ENCODE peak calls at places on chromosome 20, in six cellular contexts. S is A549, G is GM04504, U is GM10248, K is lower leg skin, Z is WTC11. D is an unnamed sample.

GRCh38 chr20:62703853-62704228 is 4.8 kb upstream of the NTSR1 start:
- DNase-seq in Z (no peak), S (no peak), G (no peak), U (no peak), K (no peak), D (no peak)

GRCh38 chr20:60581606-60582005 is 623.4 kb downstream of the CDH26 start:
- DNase-seq in U (no peak), S (no peak), G (no peak), K (no peak), Z (no peak), D (no peak)

GRCh38 chr20:8473459-8473858 is 341.4 kb downstream of the PLCB1 start:
- DNase-seq in K (no peak), U (no peak), Z (no peak), S (no peak), G (no peak), D (no peak)

GRCh38 chr20:63963348-63963741 is 6.4 kb downstream of the ZNF512B start:
- DNase-seq in K (no peak), S (no peak), Z (no peak), U (no peak), G (no peak), D (no peak)

GRCh38 chr20:44068780-44069191 is 118.2 kb downstream of the JPH2 start:
- DNase-seq in G (no peak), K (peak), U (peak), S (no peak), Z (no peak), D (no peak)

GRCh38 chr20:62267543-62267942 is 29.2 kb downstream of the OSBPL2 start:
- DNase-seq in S (no peak), G (no peak), U (no peak), Z (no peak), K (no peak), D (no peak)

GRCh38 chr20:35264755-35265154 is 13.2 kb downstream of the MMP24OS start:
- DNase-seq in K (no peak), G (no peak), U (no peak), S (peak), Z (peak), D (no peak)

GRCh38 chr20:41618807-41619294 is 674 bp upstream of the CHD6 start:
- DNase-seq in U (no peak), S (peak), G (no peak), Z (no peak), K (no peak), D (no peak)

GRCh38 chr20:49595811-49596545 is 28.0 kb upstream of the PTGIS start:
- DNase-seq in K (no peak), Z (no peak), U (no peak), G (no peak), S (no peak), D (no peak)

GRCh38 chr20:32522775-32523612 is 62.1 kb downstream of the NOL4L start:
- DNase-seq in K (no peak), S (no peak), G (no peak), U (no peak), Z (no peak), D (no peak)

GRCh38 chr20:23456416-23456815 is 3.7 kb upstream of the CST11 start:
- DNase-seq in G (no peak), Z (no peak), S (no peak), K (no peak), U (no peak), D (no peak)

GRCh38 chr20:38889792-38890496 is 36.3 kb upstream of the FAM83D start:
- DNase-seq in Z (no peak), G (no peak), U (no peak), S (no peak), K (no peak), D (no peak)

GRCh38 chr20:64079273-64080012 is at the start of gene RGS19:
- DNase-seq in Z (peak), U (peak), G (peak), K (peak), S (peak), D (no peak)

GRCh38 chr20:35643045-35643444 is 21.7 kb downstream of the CPNE1 start:
- DNase-seq in S (no peak), U (no peak), K (no peak), Z (no peak), G (no peak), D (no peak)

GRCh38 chr20:48025061-48025515 is 239.8 kb upstream of the SULF2 start:
- DNase-seq in U (no peak), S (no peak), K (peak), G (peak), Z (peak), D (no peak)

GRCh38 chr20:62064788-62065668 is 653 bp downstream of the TAF4 start:
- DNase-seq in Z (no peak), K (no peak), S (no peak), U (peak), G (no peak), D (no peak)

GRCh38 chr20:316316-317068 is 8.9 kb upstream of the SOX12 start:
- DNase-seq in S (no peak), Z (no peak), G (peak), K (no peak), U (no peak), D (no peak)

GRCh38 chr20:48066256-48066655 is 281.0 kb upstream of the SULF2 start:
- DNase-seq in S (peak), U (no peak), G (peak), Z (no peak), K (no peak), D (no peak)

GRCh38 chr20:25238319-25239037 is 9.4 kb upstream of the PYGB start:
- DNase-seq in Z (no peak), K (no peak), G (no peak), U (no peak), S (no peak), D (no peak)

GRCh38 chr20:47875302-47876025 is 90.2 kb upstream of the SULF2 start:
- DNase-seq in U (no peak), S (no peak), G (no peak), K (no peak), Z (no peak), D (no peak)

GRCh38 chr20:38434310-38434741 is 802 bp downstream of the SNHG17 start:
- DNase-seq in G (no peak), U (no peak), S (peak), Z (no peak), K (no peak), D (no peak)

GRCh38 chr20:63737940-63738686 is 1.5 kb upstream of the SLC2A4RG start:
- DNase-seq in K (no peak), Z (peak), S (no peak), U (peak), G (no peak), D (no peak)

GRCh38 chr20:51195419-51195901 is 172.6 kb upstream of the KCNG1 start:
- DNase-seq in U (no peak), G (no peak), Z (no peak), S (no peak), K (peak), D (no peak)

GRCh38 chr20:62733891-62734290 is 25.3 kb downstream of the NTSR1 start:
- DNase-seq in G (no peak), U (no peak), K (no peak), S (no peak), Z (no peak), D (no peak)

GRCh38 chr20:58064411-58065010 is 163.9 kb downstream of the ANKRD60 start:
- DNase-seq in U (no peak), G (no peak), Z (no peak), K (peak), S (no peak), D (no peak)

GRCh38 chr20:40892642-40893041 is 136.0 kb upstream of the TOP1 start:
- DNase-seq in K (no peak), G (no peak), S (no peak), Z (no peak), U (no peak), D (no peak)

GRCh38 chr20:22426772-22427171 is 157.6 kb downstream of the FOXA2 start:
- DNase-seq in Z (no peak), G (no peak), K (no peak), U (no peak), S (no peak), D (no peak)

GRCh38 chr20:1734269-1734858 is 76.8 kb upstream of the SIRPG start:
- DNase-seq in Z (no peak), U (peak), K (no peak), G (peak), S (peak), D (no peak)

GRCh38 chr20:57071283-57071701 is 195.1 kb downstream of the BMP7 start:
- DNase-seq in Z (peak), U (no peak), K (no peak), G (no peak), S (no peak), D (no peak)

GRCh38 chr20:46665602-46666001 is 14.3 kb upstream of the SLC13A3 start:
- DNase-seq in K (no peak), G (no peak), S (no peak), U (no peak), Z (no peak), D (no peak)

GRCh38 chr20:32965115-32965514 is 39.1 kb downstream of the SUN5 start:
- DNase-seq in K (peak), G (no peak), Z (peak), S (no peak), U (peak), D (no peak)

GRCh38 chr20:3382836-3383235 is 24.6 kb downstream of the DNAAF9 start:
- DNase-seq in K (no peak), S (no peak), U (no peak), Z (no peak), G (no peak), D (no peak)

GRCh38 chr20:32437391-32438074 is 79.4 kb downstream of the ASXL1 start:
- DNase-seq in K (no peak), U (no peak), Z (no peak), G (no peak), S (peak), D (no peak)

GRCh38 chr20:62183426-62184142 is 756 bp downstream of the MTG2 start:
- DNase-seq in K (no peak), U (no peak), Z (no peak), G (no peak), S (no peak), D (no peak)

GRCh38 chr20:1696521-1697209 is 39.1 kb upstream of the SIRPG start:
- DNase-seq in K (no peak), G (no peak), Z (no peak), U (no peak), S (no peak), D (no peak)

GRCh38 chr20:44618318-44618731 is 33.2 kb downstream of the ADA start:
- DNase-seq in G (no peak), S (no peak), U (no peak), K (no peak), Z (no peak), D (no peak)

GRCh38 chr20:64084209-64085152 is at the start of gene LKAAEAR1:
- DNase-seq in S (no peak), U (no peak), K (no peak), G (no peak), Z (peak), D (no peak)

GRCh38 chr20:23832775-23833508 is 6.4 kb upstream of the CST2 start:
- DNase-seq in U (no peak), Z (no peak), K (no peak), G (no peak), S (no peak), D (no peak)

GRCh38 chr20:8154636-8155035 is 22.6 kb downstream of the PLCB1 start:
- DNase-seq in U (no peak), S (no peak), G (no peak), Z (no peak), K (no peak), D (no peak)

D was measured in GM12878.